ENCODE peak calls at places on chromosomes 7 and 10, in ten cellular contexts. Z, S, M, A, F, D, T, V, I and E are unnamed samples. For H3K36me3, the result is how much of the 10 kb centered on the place peaks cover.

GRCh38 chr7:41975854-41976253 is 261.2 kb downstream of the GLI3 start:
- DNase-seq in Z (no peak), S (no peak), M (no peak), A (no peak), F (no peak), D (no peak), T (no peak), V (no peak), I (no peak), E (no peak)

GRCh38 chr7:121761399-121761798 is 111.6 kb upstream of the PTPRZ1 start:
- DNase-seq in Z (no peak), S (no peak), M (no peak), A (no peak), F (no peak), D (no peak), T (no peak), V (no peak), I (no peak), E (no peak)

GRCh38 chr7:17915796-17916195 is 24.5 kb downstream of the SNX13 start:
- DNase-seq in Z (no peak), S (no peak), M (no peak), A (no peak), F (no peak), D (no peak), T (no peak), V (no peak), I (no peak), E (no peak)

GRCh38 chr7:424301-424935 is 95.2 kb downstream of the PDGFA start:
- DNase-seq in Z (peak), S (no peak), M (no peak), A (no peak), F (no peak), D (no peak), T (no peak), V (no peak), I (no peak), E (no peak)

GRCh38 chr7:106865130-106866115 is at the start of gene PIK3CG:
- DNase-seq in Z (no peak), S (no peak), M (no peak), A (no peak), F (no peak), D (no peak), T (no peak), V (no peak), I (no peak), E (no peak)

GRCh38 chr10:105658696-105659095 is 1017.6 kb downstream of the SORCS3 start:
- DNase-seq in Z (no peak), S (no peak), M (no peak), A (no peak), F (no peak), D (no peak), T (no peak), V (no peak), I (no peak), E (no peak)

GRCh38 chr10:55631071-55631654 is 729.9 kb downstream of the ZWINT start:
- DNase-seq in Z (peak), S (peak), M (peak), A (no peak), F (no peak), D (peak), T (peak), V (peak), I (no peak), E (peak)

GRCh38 chr10:94858022-94858421 is 80.4 kb upstream of the CYP2C9 start:
- DNase-seq in Z (no peak), S (no peak), M (no peak), A (no peak), F (no peak), D (no peak), T (no peak), V (peak), I (no peak), E (no peak)

GRCh38 chr7:150716368-150716767 is at the start of gene GIMAP1:
- DNase-seq in Z (no peak), S (no peak), M (no peak), A (no peak), F (no peak), D (no peak), T (peak), V (no peak), I (no peak), E (no peak)

GRCh38 chr7:75650671-75651070 is 88.1 kb downstream of the HIP1 start:
- DNase-seq in Z (no peak), S (no peak), M (peak), A (no peak), F (peak), D (no peak), T (peak), V (peak), I (no peak), E (peak)

GRCh38 chr10:69504576-69505250 is 53.4 kb downstream of the TSPAN15 start:
- DNase-seq in Z (no peak), S (no peak), M (no peak), A (no peak), F (peak), D (peak), T (no peak), V (no peak), I (peak), E (no peak)

GRCh38 chr7:83964318-83964717 is 230.3 kb downstream of the SEMA3A start:
- DNase-seq in Z (no peak), S (no peak), M (no peak), A (no peak), F (no peak), D (no peak), T (no peak), V (no peak), I (no peak), E (no peak)

GRCh38 chr10:47384148-47384921 is at the start of gene ZNF488:
- DNase-seq in Z (peak), S (peak), M (peak), A (peak), F (peak), D (peak), T (peak), V (peak), I (peak), E (peak)

GRCh38 chr10:38094923-38095574 is 912 bp downstream of the ZNF37A start:
- DNase-seq in Z (peak), S (no peak), M (no peak), A (no peak), F (no peak), D (no peak), T (no peak), V (no peak), I (no peak), E (no peak)

GRCh38 chr10:18238875-18239485 is 98.8 kb downstream of the CACNB2 start:
- DNase-seq in Z (no peak), S (no peak), M (peak), A (no peak), F (no peak), D (peak), T (no peak), V (no peak), I (no peak), E (no peak)

GRCh38 chr7:82805527-82805960 is 357.1 kb downstream of the PCLO start:
- DNase-seq in Z (no peak), S (no peak), M (peak), A (peak), F (no peak), D (peak), T (no peak), V (no peak), I (no peak), E (no peak)

GRCh38 chr10:80046629-80047441 is 31.6 kb upstream of the TMEM254 start:
- DNase-seq in Z (peak), S (peak), M (peak), A (peak), F (peak), D (peak), T (peak), V (peak), I (peak), E (peak)

GRCh38 chr10:32956365-32957197 is 1.4 kb downstream of the ITGB1 start:
- DNase-seq in Z (no peak), S (no peak), M (no peak), A (no peak), F (no peak), D (no peak), T (no peak), V (no peak), I (no peak), E (no peak)

GRCh38 chr7:90390926-90391325 is 12.3 kb upstream of the CLDN12 start:
- DNase-seq in Z (no peak), S (no peak), M (no peak), A (no peak), F (no peak), D (no peak), T (no peak), V (no peak), I (no peak), E (no peak)

GRCh38 chr10:110420401-110421193 is 77.1 kb upstream of the DUSP5 start:
- DNase-seq in Z (no peak), S (no peak), M (no peak), A (no peak), F (no peak), D (no peak), T (no peak), V (no peak), I (no peak), E (peak)

GRCh38 chr10:72625276-72625607 is 637 bp downstream of the MICU1 start:
- DNase-seq in Z (no peak), S (no peak), M (no peak), A (no peak), F (no peak), D (no peak), T (no peak), V (no peak), I (no peak), E (no peak)

GRCh38 chr7:35799846-35800717 is 775 bp upstream of the SEPTIN7 start:
- DNase-seq in Z (peak), S (peak), M (peak), A (peak), F (peak), D (peak), T (peak), V (peak), I (peak), E (peak)

GRCh38 chr7:92088266-92088665 is 46.0 kb downstream of the CYP51A1 start:
- DNase-seq in Z (no peak), S (no peak), M (no peak), A (no peak), F (no peak), D (no peak), T (no peak), V (no peak), I (no peak), E (no peak)
- H3K36me3 ChIP-seq in Z (under half), S (under half), M (half or more), A (under half), F (half or more), D (under half), T (half or more), V (half or more), I (under half), E (half or more)

GRCh38 chr7:105650382-105650729 is 69.1 kb upstream of the EFCAB10 start:
- DNase-seq in Z (no peak), S (no peak), M (no peak), A (no peak), F (no peak), D (no peak), T (no peak), V (no peak), I (no peak), E (no peak)
- H3K36me3 ChIP-seq in Z (under half), S (under half), M (under half), A (under half), F (under half), D (under half), T (under half), V (under half), I (under half), E (under half)

GRCh38 chr7:4770886-4771285 is 4.5 kb upstream of the AP5Z1 start:
- DNase-seq in Z (peak), S (no peak), M (no peak), A (no peak), F (no peak), D (no peak), T (no peak), V (no peak), I (no peak), E (no peak)

GRCh38 chr7:4769753-4770152 is 5.7 kb upstream of the AP5Z1 start:
- DNase-seq in Z (peak), S (no peak), M (no peak), A (no peak), F (no peak), D (no peak), T (no peak), V (no peak), I (no peak), E (peak)

GRCh38 chr7:4771737-4772136 is 3.7 kb upstream of the AP5Z1 start:
- DNase-seq in Z (no peak), S (no peak), M (no peak), A (no peak), F (no peak), D (no peak), T (no peak), V (no peak), I (no peak), E (no peak)

GRCh38 chr7:4766666-4767530 is 8.5 kb upstream of the AP5Z1 start:
- DNase-seq in Z (peak), S (peak), M (no peak), A (no peak), F (no peak), D (no peak), T (no peak), V (no peak), I (no peak), E (no peak)

GRCh38 chr7:4768597-4769569 is 6.5 kb upstream of the AP5Z1 start:
- DNase-seq in Z (peak), S (no peak), M (no peak), A (no peak), F (no peak), D (no peak), T (peak), V (no peak), I (no peak), E (no peak)
- H3K36me3 ChIP-seq in Z (under half), S (under half), M (under half), A (under half), F (under half), D (under half), T (under half), V (under half), I (under half), E (under half)

GRCh38 chr7:100066953-100067352 is 14.6 kb downstream of the ZNF3 start:
- DNase-seq in Z (no peak), S (no peak), M (no peak), A (no peak), F (no peak), D (no peak), T (no peak), V (no peak), I (no peak), E (no peak)
- H3K36me3 ChIP-seq in Z (under half), S (under half), M (under half), A (under half), F (half or more), D (under half), T (half or more), V (half or more), I (under half), E (half or more)

DNA sequence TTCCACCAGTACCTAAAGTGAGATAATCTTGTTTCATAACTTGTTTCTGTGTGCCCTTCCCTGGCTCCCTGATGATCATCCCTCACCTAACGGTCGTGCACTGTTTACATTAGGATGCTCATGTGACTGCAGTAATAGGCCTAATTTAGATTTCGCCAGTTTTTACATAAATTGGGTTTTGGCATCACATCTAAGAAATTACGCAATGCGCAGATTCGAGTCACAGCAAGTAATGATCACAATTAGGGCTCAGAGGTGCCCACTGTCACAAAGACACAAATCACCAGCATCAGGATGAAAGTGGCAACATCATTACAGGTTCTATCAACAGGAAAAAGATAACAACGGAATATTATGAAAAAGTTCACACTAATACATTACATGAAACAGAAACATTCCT is 94.7 kb downstream of the LARP4B start:
- DNase-seq in Z (no peak), S (no peak), M (no peak), A (no peak), F (no peak), D (no peak), T (no peak), V (no peak), I (no peak), E (no peak)
- H3K36me3 ChIP-seq in Z (under half), S (under half), M (half or more), A (under half), F (under half), D (under half), T (under half), V (under half), I (under half), E (half or more)

DNA sequence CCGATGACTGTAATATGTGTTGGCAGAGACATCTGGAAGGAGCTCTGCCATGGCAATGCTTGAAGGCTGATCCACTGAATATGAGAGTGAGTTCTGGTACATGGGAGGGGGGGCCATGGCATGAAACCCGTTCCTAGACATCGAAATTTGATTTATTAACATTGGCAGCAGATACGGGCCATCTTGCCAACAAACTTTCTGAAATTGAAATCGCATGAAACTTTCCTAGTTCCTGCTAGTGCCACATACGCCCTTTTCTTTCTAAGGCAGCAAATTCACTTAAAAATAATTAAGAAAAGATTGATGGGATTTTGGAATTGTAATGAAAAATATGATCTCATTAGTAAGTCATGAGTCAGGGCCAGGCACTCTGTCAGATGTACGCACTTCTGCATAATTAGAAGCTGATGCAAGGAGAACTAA is 91.8 kb upstream of the KMT2C start:
- DNase-seq in Z (peak), S (peak), M (no peak), A (no peak), F (no peak), D (no peak), T (peak), V (no peak), I (no peak), E (no peak)
- H3K36me3 ChIP-seq in Z (under half), S (under half), M (under half), A (under half), F (under half), D (under half), T (under half), V (under half), I (under half), E (under half)

GRCh38 chr10:119149723-119150122 is 15.8 kb downstream of the SFXN4 start:
- DNase-seq in Z (no peak), S (no peak), M (peak), A (no peak), F (peak), D (peak), T (no peak), V (peak), I (no peak), E (no peak)

GRCh38 chr10:119153041-119153440 is 12.5 kb downstream of the SFXN4 start:
- DNase-seq in Z (no peak), S (no peak), M (no peak), A (no peak), F (no peak), D (no peak), T (no peak), V (no peak), I (no peak), E (no peak)

GRCh38 chr10:119149157-119149556 is 16.4 kb downstream of the SFXN4 start:
- DNase-seq in Z (no peak), S (no peak), M (no peak), A (no peak), F (peak), D (no peak), T (no peak), V (no peak), I (no peak), E (no peak)

GRCh38 chr10:119159332-119159731 is 6.2 kb downstream of the SFXN4 start:
- DNase-seq in Z (no peak), S (no peak), M (no peak), A (no peak), F (peak), D (no peak), T (peak), V (no peak), I (no peak), E (no peak)

GRCh38 chr10:119153661-119154060 is 11.9 kb downstream of the SFXN4 start:
- DNase-seq in Z (no peak), S (no peak), M (no peak), A (no peak), F (peak), D (no peak), T (no peak), V (no peak), I (no peak), E (no peak)
- H3K36me3 ChIP-seq in Z (under half), S (under half), M (under half), A (under half), F (half or more), D (under half), T (half or more), V (half or more), I (under half), E (half or more)

DNA sequence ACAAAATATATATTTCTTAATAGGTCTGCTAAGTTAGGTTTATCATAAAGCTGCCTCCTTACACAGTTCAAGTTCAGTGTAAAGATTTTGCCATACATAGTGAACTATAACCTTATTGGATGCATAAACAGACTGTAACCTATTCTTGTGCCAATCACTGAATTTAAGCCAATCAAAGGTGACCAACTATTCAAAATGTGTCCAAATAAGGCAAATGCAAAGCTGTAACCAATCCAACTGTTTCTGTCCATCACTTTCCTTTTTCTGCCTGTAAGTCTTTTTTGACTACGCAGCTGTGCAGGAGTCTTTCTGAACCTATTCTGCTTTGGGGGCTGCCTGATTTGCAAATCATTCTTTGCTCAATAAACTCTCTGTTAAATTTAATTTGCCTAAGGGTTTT is 11.6 kb upstream of the DNMBP start:
- DNase-seq in Z (no peak), S (no peak), M (no peak), A (no peak), F (no peak), D (no peak), T (no peak), V (no peak), I (no peak), E (no peak)
- H3K36me3 ChIP-seq in Z (under half), S (under half), M (under half), A (under half), F (under half), D (under half), T (under half), V (under half), I (under half), E (under half)

DNA sequence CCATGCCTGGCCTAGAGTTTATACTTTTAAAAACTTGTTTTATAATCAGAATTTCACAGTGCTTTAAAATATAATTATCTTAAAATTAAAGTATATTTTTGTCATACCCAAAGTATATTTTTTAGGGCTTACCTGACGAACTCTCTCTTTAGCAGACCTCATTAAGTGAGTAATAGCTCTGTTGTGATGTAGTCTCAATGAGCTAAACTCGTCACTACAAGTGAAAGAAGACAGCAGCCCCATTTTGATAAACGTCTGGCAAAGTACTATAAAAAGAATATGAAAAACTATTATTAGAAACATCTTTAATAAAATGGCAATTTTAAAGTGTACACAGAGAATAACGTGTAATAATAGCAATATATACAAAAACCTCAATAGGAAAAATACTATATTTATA is 18.6 kb downstream of the ANKRD61 start:
- DNase-seq in Z (no peak), S (no peak), M (no peak), A (no peak), F (no peak), D (no peak), T (no peak), V (no peak), I (no peak), E (no peak)
- H3K36me3 ChIP-seq in Z (under half), S (under half), M (under half), A (under half), F (half or more), D (half or more), T (half or more), V (half or more), I (under half), E (half or more)